ENCODE peak calls at places on chromosomes 3 and 15, in four cellular contexts. K is neural progenitor cell, S is K562, G is GM23248. P is an unnamed sample.

GRCh38 chr3:194673761-194674160 is 1.8 kb upstream of the LSG1 start:
- DNase-seq in K (no peak), S (no peak), G (peak), P (no peak)

GRCh38 chr15:33114484-33114767 is 80.1 kb downstream of the FMN1 start:
- DNase-seq in K (no peak), S (no peak), G (no peak), P (no peak)

GRCh38 chr3:97228966-97229365 is 414.6 kb downstream of the EPHA6 start:
- DNase-seq in K (no peak), S (no peak), G (no peak), P (no peak)

GRCh38 chr3:181687190-181687589 is 24.5 kb upstream of the SOX2 start:
- DNase-seq in K (peak), S (no peak), G (no peak), P (no peak)

GRCh38 chr3:67154429-67154828 is 156.3 kb downstream of the KBTBD8 start:
- DNase-seq in K (no peak), S (no peak), G (no peak), P (no peak)

GRCh38 chr15:36914466-36914865 is 185.9 kb downstream of the MEIS2 start:
- DNase-seq in K (no peak), S (no peak), G (no peak), P (no peak)

GRCh38 chr3:106533097-106533496 is 664.3 kb upstream of the CBLB start:
- DNase-seq in K (no peak), S (no peak), G (peak), P (no peak)

GRCh38 chr3:195094211-195094921 is 176.6 kb downstream of the XXYLT1 start:
- DNase-seq in K (no peak), S (no peak), G (no peak), P (no peak)

GRCh38 chr15:47587938-47588817 is 129.1 kb upstream of the SEMA6D start:
- DNase-seq in K (peak), S (no peak), G (peak), P (no peak)

GRCh38 chr3:48830660-48831190 is 16.9 kb downstream of the PRKAR2A start:
- DNase-seq in K (no peak), S (no peak), G (no peak), P (no peak)

GRCh38 chr15:51448592-51449494 is 107.4 kb downstream of the GLDN start:
- DNase-seq in K (no peak), S (no peak), G (peak), P (no peak)

GRCh38 chr3:5038243-5038642 is 59.0 kb downstream of the BHLHE40 start:
- DNase-seq in K (no peak), S (no peak), G (peak), P (no peak)

GRCh38 chr15:81284256-81285031 is 39.5 kb downstream of the STARD5 start:
- DNase-seq in K (no peak), S (no peak), G (no peak), P (no peak)

GRCh38 chr3:52873433-52874159 is 23.8 kb downstream of the STIMATE start:
- DNase-seq in K (no peak), S (peak), G (peak), P (no peak)

GRCh38 chr15:101396484-101397261 is 92.8 kb downstream of the PCSK6 start:
- DNase-seq in K (no peak), S (no peak), G (no peak), P (no peak)

GRCh38 chr3:129304141-129304540 is 25.5 kb downstream of the HMCES start:
- DNase-seq in K (no peak), S (no peak), G (no peak), P (no peak)

GRCh38 chr3:8622873-8623725 is 21.5 kb downstream of the SSUH2 start:
- DNase-seq in K (peak), S (peak), G (peak), P (peak)

GRCh38 chr3:8619548-8619947 is 25.1 kb downstream of the SSUH2 start:
- DNase-seq in K (no peak), S (no peak), G (peak), P (no peak)

GRCh38 chr3:8618950-8619349 is 25.6 kb downstream of the SSUH2 start:
- DNase-seq in K (no peak), S (no peak), G (no peak), P (no peak)

GRCh38 chr3:8621872-8622271 is 22.7 kb downstream of the SSUH2 start:
- DNase-seq in K (no peak), S (no peak), G (peak), P (no peak)

GRCh38 chr3:8621141-8621540 is 23.5 kb downstream of the SSUH2 start:
- DNase-seq in K (no peak), S (no peak), G (no peak), P (no peak)
- H3K9ac ChIP-seq in K (no peak), S (no peak), G (no peak), P (no peak)

GRCh38 chr15:52709172-52709979 is 30.2 kb upstream of the ATOSA start:
- DNase-seq in K (peak), S (no peak), G (no peak), P (peak)
- H3K9ac ChIP-seq in K (no peak), S (no peak), G (no peak), P (peak)

DNA sequence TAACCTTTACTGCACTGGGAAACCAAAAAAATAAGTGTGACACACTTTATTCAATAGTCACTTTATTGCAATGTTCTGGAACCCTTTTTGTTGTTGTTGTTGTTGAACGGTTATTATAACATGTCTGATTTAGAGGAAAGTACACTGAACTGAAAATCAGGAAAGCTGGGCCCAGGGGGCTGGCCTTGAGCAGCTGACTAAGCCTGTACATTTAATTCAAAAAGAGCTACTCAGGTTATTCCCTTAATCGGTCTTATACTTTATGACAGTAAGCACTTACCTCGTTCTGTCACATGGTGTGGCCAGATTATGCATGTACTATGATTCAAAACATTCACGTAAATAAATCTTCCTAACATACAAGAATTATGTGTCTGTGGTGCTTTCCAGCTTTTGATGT is 382.6 kb upstream of the TPRG1 start:
- DNase-seq in K (no peak), S (no peak), G (no peak), P (no peak)
- H3K9ac ChIP-seq in K (no peak), S (no peak), G (peak), P (peak)

GRCh38 chr3:56001991-56002390 is 466.3 kb downstream of the ERC2 start:
- DNase-seq in K (no peak), S (no peak), G (no peak), P (no peak)

GRCh38 chr3:56001537-56001936 is 466.7 kb downstream of the ERC2 start:
- DNase-seq in K (no peak), S (no peak), G (no peak), P (no peak)

GRCh38 chr3:56005196-56005805 is 463.0 kb downstream of the ERC2 start:
- DNase-seq in K (no peak), S (no peak), G (no peak), P (peak)
- H3K9ac ChIP-seq in K (no peak), S (no peak), G (no peak), P (no peak)

GRCh38 chr15:95277266-95277665 is 1045.9 kb downstream of the MCTP2 start:
- DNase-seq in K (no peak), S (no peak), G (peak), P (no peak)
- H3K9ac ChIP-seq in K (no peak), S (no peak), G (no peak), P (no peak)

GRCh38 chr3:153285194-153285641 is 123.2 kb downstream of the RAP2B start:
- DNase-seq in K (peak), S (no peak), G (peak), P (no peak)
- H3K9ac ChIP-seq in K (no peak), S (no peak), G (peak), P (no peak)

DNA sequence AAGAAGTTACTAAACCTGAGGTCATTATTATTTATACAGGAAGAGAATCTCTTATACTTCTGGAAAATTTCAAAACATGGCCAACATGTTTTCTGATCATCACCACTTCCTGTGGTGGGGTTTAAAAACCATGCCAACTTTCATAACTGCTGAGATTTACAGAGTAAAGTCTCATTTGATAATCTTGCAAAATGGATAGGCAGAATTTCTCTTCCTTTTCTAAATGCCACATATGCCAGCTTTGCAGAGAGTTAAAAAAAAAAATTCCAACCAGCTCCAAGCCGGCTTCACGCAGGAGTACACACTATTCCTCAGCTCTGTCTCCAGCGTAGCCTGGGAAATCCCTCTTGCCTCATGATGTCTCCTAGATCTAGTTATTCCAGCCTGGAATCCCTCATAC is 124.2 kb upstream of the SPRED1 start:
- DNase-seq in K (no peak), S (no peak), G (peak), P (no peak)
- H3K9ac ChIP-seq in K (no peak), S (no peak), G (peak), P (no peak)

GRCh38 chr15:74626336-74626735 is 10.7 kb downstream of the CLK3 start:
- DNase-seq in K (no peak), S (no peak), G (no peak), P (no peak)
- H3K9ac ChIP-seq in K (no peak), S (no peak), G (no peak), P (peak)

GRCh38 chr3:134847349-134847748 is 52.3 kb downstream of the EPHB1 start:
- DNase-seq in K (no peak), S (no peak), G (peak), P (no peak)
- H3K9ac ChIP-seq in K (no peak), S (no peak), G (no peak), P (no peak)